ENCODE peak calls at places on chromosome 12, in six cellular contexts. L is stimulated activated CD4-positive, alpha-beta T cell treated with anti-CD3 and anti-CD28 coated beads, Interleukin-1b, Interleukin-23, amount 100 ng/mL, for 1 hour; Z is GM03348; M is PC-3; I is T1000; X is H9. U is an unnamed sample.

GRCh38 chr12:65532162-65532561 is 253.7 kb downstream of the MSRB3 start:
- DNase-seq in L (no peak), Z (peak; percentile 55), M (peak; percentile 16), I (no peak), X (no peak), U (no peak)

GRCh38 chr12:109944975-109945374 is 44.9 kb downstream of the TCHP start:
- DNase-seq in L (no peak), Z (no peak), M (no peak), I (no peak), X (peak; percentile 95), U (peak; percentile 54)

GRCh38 chr12:71556881-71557280 is 106.8 kb downstream of the ZFC3H1 start:
- DNase-seq in L (no peak), Z (peak; percentile 80), M (peak; percentile 89), I (peak; percentile 75), X (peak; percentile 48), U (no peak)

GRCh38 chr12:75646329-75646940 is 135.0 kb upstream of the KRR1 start:
- DNase-seq in L (no peak), Z (no peak), M (no peak), I (no peak), X (no peak), U (no peak)

GRCh38 chr12:106108187-106108816 is 30.5 kb downstream of the NUAK1 start:
- DNase-seq in L (no peak), Z (peak; percentile 73), M (no peak), I (no peak), X (peak; percentile 83), U (no peak)

GRCh38 chr12:4956968-4957367 is 47.3 kb downstream of the KCNA1 start:
- DNase-seq in L (no peak), Z (no peak), M (no peak), I (no peak), X (no peak), U (no peak)

GRCh38 chr12:129538137-129538536 is 365.7 kb downstream of the TMEM132D start:
- DNase-seq in L (no peak), Z (no peak), M (no peak), I (no peak), X (no peak), U (no peak)

GRCh38 chr12:6689000-6689882 is at the start of gene ZNF384:
- DNase-seq in L (peak; percentile 78), Z (peak; percentile 96), M (peak; percentile 97), I (peak; percentile 93), X (peak; percentile 100), U (peak; percentile 98)

GRCh38 chr12:30926243-30927209 is at the start of gene TSPAN11:
- DNase-seq in L (no peak), Z (peak; percentile 85), M (no peak), I (no peak), X (peak; percentile 76), U (no peak)

GRCh38 chr12:130013771-130014484 is 110.1 kb upstream of the TMEM132D start:
- DNase-seq in L (peak; percentile 4), Z (peak; percentile 80), M (peak; percentile 57), I (no peak), X (peak; percentile 90), U (no peak)

GRCh38 chr12:31589582-31589895 is 1.4 kb downstream of the DENND5B start:
- DNase-seq in L (no peak), Z (peak; percentile 79), M (no peak), I (no peak), X (no peak), U (no peak)

GRCh38 chr12:45343269-45344051 is 127.6 kb downstream of the ANO6 start:
- DNase-seq in L (no peak), Z (peak; percentile 41), M (peak; percentile 62), I (peak; percentile 72), X (no peak), U (no peak)

GRCh38 chr12:6820171-6820570 is 1.4 kb upstream of the GPR162 start:
- DNase-seq in L (no peak), Z (no peak), M (no peak), I (no peak), X (no peak), U (no peak)

GRCh38 chr12:42631507-42631906 is 42.0 kb upstream of the PRICKLE1 start:
- DNase-seq in L (no peak), Z (no peak), M (no peak), I (no peak), X (no peak), U (no peak)

GRCh38 chr12:74847169-74847568 is 309.5 kb downstream of the ATXN7L3B start:
- DNase-seq in L (no peak), Z (no peak), M (no peak), I (no peak), X (no peak), U (no peak)

GRCh38 chr12:117361905-117362304 is 479 bp upstream of the NOS1 start:
- DNase-seq in L (no peak), Z (no peak), M (no peak), I (no peak), X (no peak), U (no peak)

GRCh38 chr12:7498832-7499231 is 4.7 kb downstream of the CD163 start:
- DNase-seq in L (no peak), Z (peak; percentile 81), M (no peak), I (no peak), X (no peak), U (no peak)

GRCh38 chr12:26636710-26637328 is 196.2 kb downstream of the ITPR2 start:
- DNase-seq in L (no peak), Z (peak; percentile 25), M (peak; percentile 97), I (no peak), X (no peak), U (no peak)

GRCh38 chr12:8078400-8078799 is 3.7 kb upstream of the NECAP1 start:
- DNase-seq in L (peak; percentile 19), Z (peak; percentile 33), M (peak; percentile 29), I (no peak), X (peak; percentile 62), U (no peak)

GRCh38 chr12:121668750-121669524 is 517 bp downstream of the MORN3 start:
- DNase-seq in L (peak; percentile 41), Z (peak; percentile 49), M (peak; percentile 61), I (no peak), X (peak; percentile 82), U (no peak)

GRCh38 chr12:60223242-60223641 is 627.4 kb downstream of the SLC16A7 start:
- DNase-seq in L (no peak), Z (no peak), M (no peak), I (no peak), X (no peak), U (no peak)

GRCh38 chr12:71878208-71878607 is 38.6 kb downstream of the TBC1D15 start:
- DNase-seq in L (no peak), Z (no peak), M (no peak), I (no peak), X (no peak), U (no peak)

GRCh38 chr12:43362910-43363694 is 188.9 kb downstream of the ADAMTS20 start:
- DNase-seq in L (no peak), Z (no peak), M (peak; percentile 62), I (no peak), X (no peak), U (no peak)

GRCh38 chr12:89951694-89952060 is 243.0 kb upstream of the ATP2B1 start:
- DNase-seq in L (no peak), Z (no peak), M (peak; percentile 88), I (no peak), X (no peak), U (no peak)